ENCODE peak calls at places on chromosomes 7 and 10, in four cellular contexts. O is neural progenitor cell, G is mammary epithelial cell, J is colonic mucosa. A is an unnamed sample. For H3K36me3 and H3K9me3, the result is how much of the 10 kb centered on the place peaks cover.

GRCh38 chr10:73887038-73888015 is 13.0 kb upstream of the CAMK2G start:
- DNase-seq in G (peak), J (peak), O (no peak), A (peak)

GRCh38 chr10:81784111-81784597 is 90.8 kb upstream of the NRG3 start:
- DNase-seq in O (no peak), G (no peak), J (no peak), A (no peak)

GRCh38 chr10:91672021-91672608 is 39.2 kb upstream of the PPP1R3C start:
- DNase-seq in O (peak), G (peak), J (no peak), A (peak)

GRCh38 chr7:44808914-44809393 is 12.5 kb downstream of the PPIA start:
- DNase-seq in J (no peak), G (no peak), O (no peak), A (no peak)

GRCh38 chr10:23111679-23112286 is 16.4 kb downstream of the MSRB2 start:
- DNase-seq in G (no peak), J (no peak), O (no peak), A (no peak)

GRCh38 chr7:134792968-134793367 is 13.5 kb downstream of the CALD1 start:
- DNase-seq in G (no peak), O (no peak), J (no peak), A (peak)

GRCh38 chr7:44750921-44751571 is 2.4 kb downstream of the ZMIZ2 start:
- DNase-seq in J (no peak), G (peak), O (no peak), A (no peak)

GRCh38 chr10:46547881-46548780 is 8.3 kb downstream of the GPRIN2 start:
- DNase-seq in J (peak), O (no peak), G (no peak), A (no peak)

GRCh38 chr7:112898432-112899290 is 108.5 kb upstream of the TMEM168 start:
- DNase-seq in G (peak), O (peak), J (peak), A (no peak)

GRCh38 chr10:62019013-62019684 is 117.7 kb downstream of the ARID5B start:
- DNase-seq in O (no peak), G (peak), J (no peak), A (peak)

GRCh38 chr7:31922883-31923282 is 147.3 kb downstream of the PDE1C start:
- DNase-seq in G (no peak), J (no peak), O (no peak), A (no peak)

GRCh38 chr10:31604646-31605170 is 285.7 kb downstream of the ZEB1 start:
- DNase-seq in O (no peak), J (no peak), G (no peak), A (no peak)

GRCh38 chr10:31603245-31604087 is 284.4 kb downstream of the ZEB1 start:
- DNase-seq in G (peak), J (peak), O (peak), A (peak)

GRCh38 chr10:31604141-31604540 is 285.1 kb downstream of the ZEB1 start:
- DNase-seq in O (no peak), J (no peak), G (no peak), A (no peak)

GRCh38 chr10:31601136-31601535 is 282.1 kb downstream of the ZEB1 start:
- DNase-seq in O (no peak), G (no peak), J (no peak), A (no peak)

DNA sequence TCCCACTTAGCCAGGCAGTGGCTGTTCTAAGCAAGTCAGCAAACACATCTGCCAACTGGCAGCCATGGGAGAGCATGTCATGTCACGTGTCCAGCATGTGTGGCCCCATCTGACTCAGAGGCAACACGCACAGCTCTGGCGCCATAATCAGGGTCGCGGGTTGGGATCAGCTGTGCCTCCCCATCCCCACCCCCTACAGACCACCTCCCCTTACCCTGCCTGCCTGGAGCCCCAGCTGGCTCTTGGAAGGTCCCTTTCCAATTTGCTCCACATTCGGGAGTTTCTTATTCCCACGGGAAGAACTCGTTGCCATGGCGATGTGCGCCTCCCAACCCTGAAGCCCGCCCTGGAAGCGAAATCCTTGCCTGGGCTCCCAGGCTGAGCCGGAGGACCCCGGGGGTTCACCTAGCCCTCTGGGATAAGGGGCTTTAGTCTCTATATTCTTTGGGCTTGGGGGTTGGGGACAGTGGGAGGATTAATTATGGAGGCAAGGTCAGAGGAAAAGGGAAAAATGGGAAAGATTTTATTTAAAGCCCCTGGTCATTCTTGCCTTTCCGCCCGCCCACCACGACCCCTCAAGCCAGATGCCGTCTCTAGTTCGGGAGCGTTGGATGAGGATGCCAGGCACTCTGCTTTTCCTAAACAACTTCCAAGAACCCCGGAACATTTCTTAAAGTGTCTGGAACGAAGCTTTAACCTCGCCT is 283.7 kb downstream of the ZEB1 start:
- DNase-seq in G (peak), O (peak), J (peak), A (peak)
- H3K4me3 ChIP-seq in G (peak), O (peak), J (peak), A (peak)

GRCh38 chr7:159105066-159105780 is 39.4 kb downstream of the VIPR2 start:
- DNase-seq in J (no peak), G (no peak), O (no peak), A (no peak)
- H3K36me3 ChIP-seq in J (under half), G (under half), O (under half), A (under half)

GRCh38 chr10:133509700-133510099 is 17.5 kb upstream of the CYP2E1 start:
- DNase-seq in O (no peak), J (no peak), G (no peak), A (no peak)

GRCh38 chr10:133511907-133512528 is 15.1 kb upstream of the CYP2E1 start:
- DNase-seq in O (no peak), J (no peak), G (no peak), A (no peak)

GRCh38 chr10:133516072-133516471 is 11.1 kb upstream of the CYP2E1 start:
- DNase-seq in G (no peak), J (no peak), O (no peak), A (no peak)

GRCh38 chr10:133515471-133515870 is 11.7 kb upstream of the CYP2E1 start:
- DNase-seq in G (no peak), O (no peak), J (no peak), A (no peak)

DNA sequence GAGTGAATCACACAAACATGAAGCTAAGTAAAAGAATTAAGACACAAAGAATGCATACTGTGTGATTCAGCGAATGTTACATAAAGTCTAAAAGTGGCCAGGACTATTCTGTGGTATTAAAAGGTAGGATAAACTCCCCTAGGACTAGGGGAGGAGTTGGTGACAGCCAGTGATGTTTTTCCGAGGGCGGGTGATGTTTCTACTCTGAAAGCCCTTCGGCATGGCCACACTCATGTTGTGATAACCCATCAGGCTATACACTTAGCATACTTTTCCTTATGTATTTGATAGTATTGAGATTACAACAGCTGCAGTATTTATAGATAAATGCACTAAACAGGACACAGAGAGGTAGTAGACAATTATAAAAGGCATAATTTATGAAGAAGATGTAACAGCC is 15.8 kb upstream of the CYP2E1 start:
- DNase-seq in J (no peak), O (no peak), G (no peak), A (no peak)
- H3K9me3 ChIP-seq in J (under half), O (under half), G (under half), A (under half)

GRCh38 chr10:132481690-132482089 is 55.9 kb upstream of the INPP5A start:
- DNase-seq in O (no peak), J (no peak), G (no peak), A (no peak)

GRCh38 chr10:132479603-132480221 is 57.9 kb upstream of the INPP5A start:
- DNase-seq in O (no peak), G (no peak), J (no peak), A (no peak)

GRCh38 chr10:132480356-132480755 is 57.2 kb upstream of the INPP5A start:
- DNase-seq in J (no peak), O (no peak), G (no peak), A (peak)

GRCh38 chr10:132483394-132483793 is 54.2 kb upstream of the INPP5A start:
- DNase-seq in G (no peak), O (no peak), J (no peak), A (no peak)

GRCh38 chr10:132482090-132482489 is 55.5 kb upstream of the INPP5A start:
- DNase-seq in G (peak), O (no peak), J (no peak), A (peak)
- H3K4me3 ChIP-seq in G (no peak), O (no peak), J (no peak), A (no peak)

DNA sequence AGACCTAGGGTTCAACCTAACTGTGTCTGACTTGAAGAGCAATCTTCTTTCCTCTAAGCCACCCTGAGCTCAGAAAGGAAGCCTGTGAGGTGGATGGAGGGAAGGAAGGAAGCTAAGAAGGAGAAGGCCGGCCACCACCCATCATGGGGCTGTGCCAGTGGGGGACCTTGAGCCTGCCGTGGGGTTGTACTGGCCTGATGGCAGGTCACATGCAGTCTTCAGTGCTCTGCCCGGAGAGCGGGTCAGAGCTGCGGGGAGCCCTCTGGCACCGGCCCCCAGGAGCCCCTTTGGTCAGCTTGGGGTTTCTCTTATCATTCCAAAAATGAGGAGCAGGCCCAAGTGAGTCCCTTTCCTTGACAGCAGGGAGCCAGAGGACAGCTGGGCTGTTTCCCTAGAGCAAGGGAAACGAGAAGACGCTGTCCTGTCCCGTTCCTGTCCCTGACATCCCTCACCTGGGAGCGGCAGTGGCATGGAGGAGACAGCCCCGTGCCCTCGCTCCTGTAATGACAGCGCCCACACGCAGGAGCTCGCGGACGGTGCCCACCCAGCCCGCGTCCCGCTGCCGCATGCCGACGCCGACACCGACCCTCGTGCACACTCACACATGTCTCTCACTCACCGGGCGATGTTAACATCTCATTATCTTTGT is 31.5 kb downstream of the GBX1 start:
- DNase-seq in O (no peak), G (no peak), J (no peak), A (no peak)
- H3K36me3 ChIP-seq in O (under half), G (under half), J (under half), A (under half)

GRCh38 chr7:56206420-56206819 is 90.2 kb upstream of the NUPR2 start:
- DNase-seq in G (no peak), O (no peak), J (no peak), A (no peak)
- H3K9me3 ChIP-seq in G (under half), O (half or more), J (under half), A (under half)

DNA sequence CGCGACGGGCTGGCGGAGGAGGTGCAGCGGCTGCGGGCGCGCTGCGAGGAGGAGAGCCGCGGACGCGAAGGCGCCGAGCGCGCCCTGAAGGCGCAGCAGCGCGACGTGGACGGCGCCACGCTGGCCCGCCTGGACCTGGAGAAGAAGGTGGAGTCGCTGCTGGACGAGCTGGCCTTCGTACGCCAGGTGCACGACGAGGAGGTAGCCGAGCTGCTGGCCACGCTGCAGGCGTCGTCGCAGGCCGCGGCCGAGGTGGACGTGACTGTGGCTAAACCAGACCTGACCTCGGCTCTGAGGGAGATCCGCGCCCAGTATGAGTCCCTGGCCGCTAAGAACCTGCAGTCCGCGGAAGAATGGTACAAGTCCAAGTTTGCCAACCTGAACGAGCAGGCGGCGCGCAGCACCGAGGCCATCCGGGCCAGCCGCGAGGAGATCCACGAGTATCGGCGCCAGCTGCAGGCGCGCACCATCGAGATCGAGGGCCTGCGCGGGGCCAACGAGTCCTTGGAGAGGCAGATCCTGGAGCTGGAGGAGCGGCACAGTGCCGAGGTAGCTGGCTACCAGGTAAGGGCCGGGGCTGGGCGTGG is 868 bp downstream of the INA start:
- DNase-seq in O (peak), J (no peak), G (no peak), A (no peak)
- H3K4me3 ChIP-seq in O (peak), J (peak), G (no peak), A (no peak)

GRCh38 chr7:57424515-57425238 is 25.3 kb upstream of the ZNF716 start:
- DNase-seq in J (no peak), O (no peak), G (no peak), A (no peak)

GRCh38 chr7:57425239-57425944 is 24.6 kb upstream of the ZNF716 start:
- DNase-seq in O (no peak), J (no peak), G (no peak), A (no peak)

GRCh38 chr7:57425969-57426628 is 23.9 kb upstream of the ZNF716 start:
- DNase-seq in O (no peak), G (no peak), J (no peak), A (no peak)

GRCh38 chr7:57426629-57427003 is 23.4 kb upstream of the ZNF716 start:
- DNase-seq in G (no peak), J (no peak), O (no peak), A (no peak)

GRCh38 chr7:57423768-57424167 is 26.2 kb upstream of the ZNF716 start:
- DNase-seq in G (no peak), O (no peak), J (no peak), A (no peak)
- H3K36me3 ChIP-seq in G (under half), O (under half), J (under half), A (under half)

A was measured in MG63.